ENCODE peak calls at places on chromosomes 5 and 9, in nine cellular contexts. D, R, M, Z, W, J, V, G and E are unnamed samples.

GRCh38 chr9:37966443-37967271 is 62.7 kb upstream of the SLC25A51 start:
- DNase-seq in G (peak), M (peak), J (no peak), Z (peak), D (peak), R (no peak), V (no peak), W (peak), E (no peak)

GRCh38 chr5:52010430-52010829 is 627.2 kb downstream of the ISL1 start:
- DNase-seq in V (no peak), Z (no peak), D (no peak), W (no peak), J (no peak), R (no peak), M (no peak), G (no peak), E (peak)

GRCh38 chr5:16726538-16726946 is 109.7 kb upstream of the RETREG1 start:
- DNase-seq in G (no peak), V (no peak), Z (peak), W (no peak), D (no peak), M (no peak), J (no peak), R (no peak), E (no peak)

GRCh38 chr5:171371326-171371725 is 16.3 kb upstream of the NPM1 start:
- DNase-seq in R (no peak), V (no peak), W (peak), G (no peak), D (no peak), Z (no peak), J (no peak), M (no peak), E (no peak)

GRCh38 chr9:111287127-111287526 is 42.9 kb downstream of the OR2K2 start:
- DNase-seq in M (no peak), D (no peak), W (no peak), R (no peak), Z (peak), V (no peak), G (no peak), J (no peak), E (peak)

GRCh38 chr5:167453518-167454020 is 837.9 kb upstream of the WWC1 start:
- DNase-seq in R (no peak), J (no peak), Z (no peak), G (no peak), D (no peak), M (no peak), W (no peak), V (no peak), E (no peak)

GRCh38 chr5:160030631-160031377 is 21.9 kb downstream of the TTC1 start:
- DNase-seq in D (no peak), J (no peak), V (no peak), W (no peak), R (no peak), G (no peak), Z (peak), M (no peak), E (no peak)

GRCh38 chr5:111680737-111681413 is 76.1 kb downstream of the NREP start:
- DNase-seq in J (peak), W (peak), M (peak), Z (peak), D (peak), R (peak), V (peak), G (peak), E (peak)

GRCh38 chr9:129988607-129989361 is 54.2 kb downstream of the FNBP1 start:
- DNase-seq in W (peak), D (no peak), V (no peak), Z (no peak), G (no peak), R (no peak), M (no peak), J (no peak), E (no peak)

GRCh38 chr9:698276-698675 is 143.2 kb upstream of the DMRT1 start:
- DNase-seq in R (no peak), D (no peak), G (no peak), J (no peak), M (no peak), W (no peak), Z (peak), V (no peak), E (no peak)

GRCh38 chr9:18429065-18429464 is 44.9 kb upstream of the ADAMTSL1 start:
- DNase-seq in G (no peak), D (no peak), Z (peak), W (no peak), V (no peak), R (no peak), M (no peak), J (no peak), E (no peak)

GRCh38 chr5:68264024-68264956 is 48.7 kb downstream of the PIK3R1 start:
- DNase-seq in D (peak), G (peak), M (no peak), Z (peak), W (peak), J (no peak), V (peak), R (no peak), E (no peak)

GRCh38 chr5:176166427-176166826 is 71.8 kb upstream of the SIMC1 start:
- DNase-seq in G (no peak), M (no peak), J (no peak), V (no peak), W (no peak), D (no peak), R (no peak), Z (peak), E (no peak)

GRCh38 chr5:173197375-173197891 is 37.6 kb downstream of the NKX2-5 start:
- DNase-seq in Z (no peak), M (no peak), R (no peak), J (no peak), D (peak), G (no peak), W (no peak), V (no peak), E (no peak)

GRCh38 chr5:137616046-137616445 is 116.9 kb upstream of the SPOCK1 start:
- DNase-seq in Z (no peak), G (no peak), J (no peak), V (no peak), D (no peak), W (no peak), M (no peak), R (no peak), E (no peak)

GRCh38 chr5:13746026-13746425 is 198.5 kb downstream of the DNAH5 start:
- DNase-seq in J (no peak), D (no peak), V (no peak), Z (peak), R (no peak), M (no peak), W (no peak), G (no peak), E (no peak)

GRCh38 chr9:592225-592624 is 249.3 kb upstream of the DMRT1 start:
- DNase-seq in W (peak), R (no peak), M (no peak), G (peak), D (no peak), J (no peak), Z (no peak), V (no peak), E (no peak)

GRCh38 chr5:14685757-14686156 is 21.2 kb downstream of the OTULIN start:
- DNase-seq in W (no peak), Z (peak), G (no peak), D (no peak), M (no peak), R (no peak), V (peak), J (no peak), E (peak)

GRCh38 chr5:59956130-59956773 is 62.7 kb upstream of the PDE4D start:
- DNase-seq in W (no peak), V (no peak), M (no peak), J (no peak), G (no peak), Z (no peak), R (no peak), D (no peak), E (no peak)

DNA sequence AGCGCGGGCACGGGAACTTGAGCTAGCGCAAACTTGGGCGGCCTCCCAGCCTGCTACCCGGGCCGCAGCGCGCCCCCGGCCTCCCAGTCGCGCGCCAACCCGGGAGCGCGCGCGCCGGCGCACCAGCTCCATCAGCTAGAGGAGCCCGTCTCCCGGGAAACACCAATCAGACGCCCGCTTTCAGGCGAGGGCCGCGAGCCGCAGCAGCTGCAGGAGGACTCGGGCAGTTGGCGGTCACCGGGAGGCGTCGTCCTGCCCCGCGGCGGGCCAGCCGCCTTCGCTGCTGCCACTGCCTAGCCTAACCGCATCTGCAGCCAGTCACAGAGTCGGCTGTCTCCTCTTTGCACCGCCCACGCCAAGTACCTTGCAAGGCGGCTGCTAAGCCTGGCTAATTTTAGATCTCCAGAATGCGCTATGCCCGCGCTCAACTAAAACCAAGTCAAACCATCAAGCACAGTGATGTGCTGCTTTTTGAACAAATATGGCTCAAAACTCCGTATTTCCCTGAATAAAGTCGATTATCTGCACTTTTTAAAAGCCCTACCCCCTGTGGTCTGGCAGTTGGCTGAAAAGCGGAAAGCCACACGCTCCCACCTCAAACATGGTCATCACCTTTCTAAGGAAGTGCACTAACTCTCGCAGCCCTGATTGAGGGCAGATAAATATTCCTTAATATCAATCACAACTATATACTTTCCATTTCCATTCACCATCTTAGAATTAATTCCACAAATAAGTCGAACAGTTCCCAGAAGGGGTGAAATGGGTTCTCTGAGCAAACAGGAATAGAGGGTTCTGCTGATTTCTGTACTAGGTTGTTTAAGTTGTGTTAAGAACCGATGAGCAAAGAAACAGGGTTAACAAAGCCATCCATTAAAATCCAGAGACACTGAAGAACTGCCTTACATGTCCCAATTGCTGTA is 221.8 kb downstream of the MEF2C start:
- DNase-seq in Z (peak), D (peak), G (no peak), W (peak), V (peak), J (no peak), R (peak), M (peak), E (peak)
- TF ChIP-seq POLR2A in Z (no peak), D (no peak), G (no peak), W (no peak), V (peak), J (no peak), R (no peak), M (no peak), E (no peak)

GRCh38 chr5:89300426-89300970 is 417.5 kb upstream of the MEF2C start:
- DNase-seq in V (no peak), M (no peak), D (no peak), J (no peak), G (no peak), W (no peak), Z (peak), R (no peak), E (no peak)

GRCh38 chr5:89302102-89302891 is 419.3 kb upstream of the MEF2C start:
- DNase-seq in W (no peak), R (no peak), G (no peak), D (no peak), Z (no peak), V (no peak), M (no peak), J (no peak), E (no peak)

GRCh38 chr5:89303033-89303480 is 420.1 kb upstream of the MEF2C start:
- DNase-seq in W (no peak), D (no peak), Z (no peak), R (no peak), M (no peak), J (no peak), V (no peak), G (no peak), E (no peak)

GRCh38 chr5:89299998-89300397 is 417.0 kb upstream of the MEF2C start:
- DNase-seq in Z (no peak), V (no peak), R (no peak), J (no peak), G (no peak), D (no peak), W (no peak), M (no peak), E (no peak)

GRCh38 chr5:89301572-89302025 is 418.6 kb upstream of the MEF2C start:
- DNase-seq in J (no peak), D (no peak), M (no peak), W (no peak), R (no peak), Z (no peak), G (no peak), V (no peak), E (no peak)
- TF ChIP-seq POLR2A in J (no peak), D (no peak), M (no peak), W (no peak), R (no peak), Z (no peak), G (no peak), V (no peak), E (no peak)

DNA sequence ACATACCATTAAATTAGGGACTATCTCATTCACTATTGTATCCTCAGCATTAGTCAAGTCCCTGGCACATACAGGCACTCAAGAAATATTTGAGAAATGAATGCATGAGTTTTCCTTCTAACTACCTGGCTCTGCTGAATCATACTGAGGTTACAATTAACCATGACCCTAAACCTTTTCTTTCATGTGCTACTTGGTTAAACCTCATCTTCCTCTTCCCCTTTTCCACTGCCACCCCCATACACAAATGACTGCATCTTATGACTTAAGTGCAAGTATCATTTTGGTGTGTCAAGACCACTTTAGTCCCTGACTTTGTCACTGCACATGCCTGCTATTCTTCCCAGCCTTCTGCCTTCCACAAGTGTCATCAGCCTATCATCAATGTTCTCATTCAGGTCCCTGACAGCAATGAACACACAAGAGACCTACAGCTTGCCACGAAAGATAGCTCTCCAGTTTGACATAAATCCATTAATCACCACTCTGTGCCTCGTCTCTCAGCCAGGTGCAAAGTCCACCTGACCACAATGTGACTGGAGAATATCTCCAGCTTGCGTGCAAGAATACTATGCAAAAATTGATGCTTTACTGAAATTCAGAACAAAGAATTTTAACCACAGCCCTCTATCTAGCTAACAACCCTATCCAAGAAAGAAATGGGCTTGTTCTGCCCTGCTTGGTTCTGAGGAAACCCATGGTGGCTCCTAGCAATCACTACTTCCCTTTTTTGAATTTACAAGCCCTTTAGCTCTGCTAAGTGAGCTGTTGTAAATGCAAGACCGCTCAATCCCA is 74.5 kb downstream of the MAPKAP1 start:
- DNase-seq in V (no peak), W (peak), M (no peak), J (no peak), D (no peak), Z (peak), R (no peak), G (no peak), E (peak)
- TF ChIP-seq POLR2A in V (no peak), W (no peak), M (no peak), J (no peak), D (no peak), Z (no peak), R (no peak), G (no peak), E (no peak)

GRCh38 chr9:21030389-21031035 is 928 bp downstream of the HACD4 start:
- DNase-seq in Z (peak), W (no peak), R (no peak), J (no peak), G (no peak), V (no peak), D (no peak), M (peak), E (peak)
- TF ChIP-seq POLR2A in Z (no peak), W (no peak), R (no peak), J (no peak), G (no peak), V (no peak), D (no peak), M (no peak), E (no peak)

GRCh38 chr5:54738973-54739367 is 221.4 kb downstream of the SNX18 start:
- DNase-seq in G (no peak), Z (no peak), M (no peak), J (no peak), W (no peak), V (no peak), D (no peak), R (no peak), E (no peak)

GRCh38 chr5:54739371-54739770 is 221.8 kb downstream of the SNX18 start:
- DNase-seq in Z (no peak), G (no peak), W (no peak), V (no peak), D (no peak), M (no peak), R (no peak), J (no peak), E (no peak)

GRCh38 chr5:54736003-54736797 is 218.6 kb downstream of the SNX18 start:
- DNase-seq in J (no peak), W (no peak), Z (no peak), G (no peak), V (no peak), R (no peak), M (no peak), D (no peak), E (no peak)

GRCh38 chr5:54740141-54740540 is 222.6 kb downstream of the SNX18 start:
- DNase-seq in V (no peak), D (no peak), G (no peak), R (no peak), J (no peak), M (no peak), Z (no peak), W (no peak), E (no peak)

DNA sequence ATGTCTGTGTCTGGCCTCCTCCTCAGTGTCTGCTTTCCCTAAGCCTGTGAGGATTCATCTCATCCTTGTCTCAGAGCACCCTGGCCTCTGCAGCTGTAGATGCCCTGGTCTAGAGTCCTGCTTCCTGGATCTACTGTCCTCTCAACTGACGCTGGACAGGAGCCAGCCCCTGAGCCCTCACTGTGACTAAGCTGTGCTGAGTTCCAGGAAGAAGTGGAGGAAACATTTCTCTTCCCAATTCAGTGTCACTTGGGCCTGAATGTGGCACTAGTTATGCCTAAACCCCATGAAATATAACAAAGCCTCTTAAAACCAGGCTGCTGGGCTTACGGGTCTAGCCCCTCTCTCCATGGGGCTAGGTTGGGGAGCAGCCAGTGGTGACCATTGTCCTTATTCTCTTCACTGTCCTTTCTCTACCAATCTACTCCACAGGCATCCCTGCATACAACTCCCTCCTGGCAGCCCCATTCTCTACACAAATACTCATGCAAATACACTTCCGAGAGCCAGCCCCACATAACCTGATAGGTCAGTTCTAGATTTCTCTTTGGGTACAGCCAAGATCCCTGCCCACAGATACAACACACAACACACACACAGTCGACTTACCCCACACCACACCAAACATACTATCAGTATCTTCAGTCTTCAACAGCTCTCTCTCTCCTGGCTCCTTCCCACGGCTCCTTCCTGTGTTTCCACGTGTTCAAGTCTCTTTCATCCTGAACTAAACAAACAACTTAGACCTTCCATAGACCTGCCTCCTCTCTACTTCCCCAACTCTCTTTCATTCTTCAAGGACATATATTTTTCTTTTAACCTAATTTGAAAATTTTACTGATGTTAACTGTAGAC is 220.8 kb downstream of the SNX18 start:
- DNase-seq in V (peak), Z (peak), M (peak), W (peak), R (peak), J (peak), G (peak), D (peak), E (peak)
- TF ChIP-seq POLR2A in V (no peak), Z (no peak), M (no peak), W (no peak), R (no peak), J (no peak), G (no peak), D (no peak), E (no peak)

GRCh38 chr5:180495991-180496741 is 2.0 kb downstream of the CNOT6 start:
- DNase-seq in R (no peak), Z (no peak), W (no peak), M (no peak), G (no peak), V (no peak), D (no peak), J (no peak), E (no peak)

GRCh38 chr5:180492226-180492903 is 1.8 kb upstream of the CNOT6 start:
- DNase-seq in W (no peak), D (no peak), R (no peak), V (no peak), G (no peak), M (no peak), J (no peak), Z (no peak), E (no peak)

GRCh38 chr5:180494510-180495181 is 467 bp downstream of the CNOT6 start:
- DNase-seq in M (peak), R (peak), V (peak), W (peak), G (peak), D (peak), Z (no peak), J (peak), E (peak)

GRCh38 chr5:180495292-180495691 is 1.1 kb downstream of the CNOT6 start:
- DNase-seq in J (no peak), D (no peak), G (no peak), R (no peak), V (no peak), Z (no peak), M (no peak), W (no peak), E (no peak)

DNA sequence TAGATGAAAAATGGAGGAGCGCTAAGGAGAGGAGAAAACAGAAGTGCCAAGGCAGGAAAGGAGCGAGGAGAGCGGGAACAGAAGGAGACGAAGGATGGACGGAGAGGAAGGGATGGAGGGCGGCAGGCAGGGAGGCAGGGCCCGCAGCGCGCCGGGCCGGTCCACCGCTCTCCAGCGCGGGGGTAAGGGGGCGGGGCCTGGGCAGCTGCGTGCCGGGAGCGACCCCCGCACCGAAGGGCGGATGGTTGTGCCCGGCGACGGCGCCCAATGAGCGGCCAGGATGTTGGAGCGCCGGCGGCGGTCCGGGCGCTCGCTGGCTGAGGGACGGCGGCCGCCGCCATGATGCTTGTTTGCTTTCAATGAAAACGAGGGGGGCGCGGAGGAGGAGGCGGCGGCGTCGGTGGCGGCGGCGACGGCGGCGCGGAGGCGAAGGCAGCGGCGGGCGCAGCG is at the start of gene CNOT6:
- DNase-seq in D (peak), R (peak), G (peak), Z (peak), M (peak), V (peak), W (peak), J (peak), E (peak)
- TF ChIP-seq POLR2A in D (no peak), R (no peak), G (peak), Z (peak), M (peak), V (no peak), W (no peak), J (no peak), E (peak)

GRCh38 chr9:121776739-121777637 is 125.6 kb downstream of the DAB2IP start:
- DNase-seq in D (no peak), R (no peak), J (no peak), W (peak), M (no peak), V (no peak), Z (no peak), G (no peak), E (no peak)
- TF ChIP-seq POLR2A in D (no peak), R (no peak), J (no peak), W (no peak), M (no peak), V (no peak), Z (no peak), G (no peak), E (no peak)

GRCh38 chr5:143148461-143149170 is 254.9 kb downstream of the NR3C1 start:
- DNase-seq in V (no peak), D (no peak), Z (peak), G (no peak), M (peak), W (no peak), R (no peak), J (no peak), E (no peak)
- TF ChIP-seq POLR2A in V (no peak), D (no peak), Z (no peak), G (no peak), M (no peak), W (no peak), R (no peak), J (no peak), E (no peak)